ENCODE peak calls at places on chromosomes 11 and 22, in four cellular contexts. Q, F, J and N are unnamed samples.

GRCh38 chr11:15145635-15146034 is 30.9 kb downstream of the INSC start:
- DNase-seq in J (no peak), F (no peak), Q (no peak), N (no peak)

GRCh38 chr11:69593851-69594250 is 47.1 kb upstream of the CCND1 start:
- DNase-seq in J (no peak), F (no peak), Q (no peak), N (no peak)

GRCh38 chr11:116962108-116962507 is 124.7 kb upstream of the APOA1 start:
- DNase-seq in J (no peak), Q (no peak), F (no peak), N (no peak)

GRCh38 chr11:113880966-113881365 is 5.6 kb upstream of the USP28 start:
- DNase-seq in Q (no peak), J (no peak), F (no peak), N (no peak)

GRCh38 chr11:68321293-68322030 is 9.1 kb downstream of the LRP5 start:
- DNase-seq in Q (no peak), J (peak), F (no peak), N (no peak)

GRCh38 chr22:40215266-40215665 is 37.5 kb downstream of the TNRC6B start:
- DNase-seq in J (peak), Q (no peak), F (no peak), N (no peak)

GRCh38 chr11:47258317-47258902 is 614 bp downstream of the NR1H3 start:
- DNase-seq in Q (no peak), F (no peak), J (no peak), N (no peak)

GRCh38 chr11:117629891-117630538 is 167.0 kb downstream of the DSCAML1 start:
- DNase-seq in Q (no peak), F (no peak), J (no peak), N (no peak)

GRCh38 chr11:44382648-44383240 is 72.8 kb upstream of the ALX4 start:
- DNase-seq in F (no peak), J (no peak), Q (no peak), N (no peak)

GRCh38 chr11:66050581-66051231 is 1.5 kb upstream of the SF3B2 start:
- DNase-seq in J (no peak), Q (no peak), F (no peak), N (no peak)

GRCh38 chr22:27435839-27436581 is 365.5 kb downstream of the MN1 start:
- DNase-seq in J (peak), F (peak), Q (no peak), N (no peak)

GRCh38 chr11:115168229-115168671 is 336.0 kb downstream of the CADM1 start:
- DNase-seq in Q (no peak), J (peak), F (no peak), N (no peak)

DNA sequence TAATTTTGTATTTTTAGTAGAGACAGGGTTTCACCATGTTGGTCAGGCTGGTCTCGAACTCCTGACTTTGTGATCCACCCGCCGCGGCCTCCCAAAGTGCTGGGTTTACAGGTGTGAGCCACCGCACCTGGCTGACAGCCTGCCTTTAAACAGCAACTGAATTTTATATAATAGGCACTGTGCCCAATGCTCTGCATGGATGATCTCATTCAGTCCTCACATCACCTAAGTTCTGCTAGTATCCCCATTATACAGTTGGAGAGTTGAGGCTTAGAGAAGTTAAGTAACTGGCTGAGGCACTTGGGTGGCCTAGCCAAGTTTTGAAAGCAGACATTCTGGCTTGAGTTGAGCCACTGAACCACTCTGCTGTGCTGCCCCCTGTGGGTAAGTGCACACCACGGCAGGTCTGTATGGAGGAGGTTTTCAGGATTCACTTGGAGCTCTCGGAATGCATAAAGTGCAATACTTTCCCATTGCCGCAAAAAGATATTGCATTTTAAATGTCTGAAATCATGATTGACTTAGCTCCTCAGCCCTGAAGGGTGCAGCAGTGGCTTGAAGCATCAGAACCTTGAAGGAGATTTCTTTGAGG is 112.4 kb downstream of the LDLRAD3 start:
- DNase-seq in J (peak), Q (no peak), F (peak), N (no peak)
- TF ChIP-seq CTCF in J (peak), Q (no peak), F (peak), N (no peak)

DNA sequence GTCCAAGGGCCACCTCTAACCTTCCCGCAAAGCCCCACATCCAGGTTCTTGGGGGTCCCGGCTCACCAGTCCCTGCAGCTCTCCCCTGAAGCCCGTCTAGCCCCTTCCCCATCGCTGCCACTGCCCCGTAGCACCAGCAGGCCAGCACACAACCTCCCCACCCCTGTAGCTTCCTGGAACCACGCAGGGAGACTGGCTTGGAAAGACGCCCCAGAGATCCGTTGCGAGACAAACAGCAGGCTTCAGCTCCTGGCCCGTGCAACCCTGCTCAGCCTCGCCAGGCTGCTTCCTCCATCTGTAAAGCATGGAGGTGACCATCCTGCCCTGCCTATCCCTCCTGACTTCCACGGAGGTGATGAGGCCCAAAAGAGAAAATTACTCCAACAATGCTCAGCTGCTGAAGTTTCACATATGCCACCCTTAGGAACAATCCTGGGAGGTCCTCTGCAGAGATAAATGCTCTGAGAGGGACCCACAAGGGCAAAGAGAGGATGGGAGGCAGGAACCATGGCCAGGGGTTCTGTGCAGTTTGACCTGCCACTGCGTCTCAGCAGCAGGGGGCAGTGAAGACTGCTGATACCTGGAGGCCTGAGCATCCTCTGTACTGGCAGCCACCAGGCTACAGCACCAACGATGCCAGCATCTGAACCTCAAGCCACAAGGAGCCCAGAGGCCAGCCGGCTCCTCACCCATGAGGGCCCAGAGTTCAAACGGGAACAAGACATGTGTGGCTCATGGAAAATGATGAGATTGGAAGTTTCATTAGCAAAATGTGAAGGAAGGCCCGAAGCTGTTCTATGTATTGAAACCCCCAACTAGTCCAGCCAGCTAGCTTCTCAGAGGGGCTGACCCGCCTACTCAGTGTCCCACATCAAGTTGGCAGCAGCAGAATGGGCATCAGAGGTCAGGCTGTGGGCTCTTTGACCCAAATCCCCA is 16.1 kb downstream of the DGCR2 start:
- DNase-seq in Q (peak), F (peak), J (no peak), N (no peak)
- TF ChIP-seq CTCF in Q (peak), F (no peak), J (peak), N (no peak)

DNA sequence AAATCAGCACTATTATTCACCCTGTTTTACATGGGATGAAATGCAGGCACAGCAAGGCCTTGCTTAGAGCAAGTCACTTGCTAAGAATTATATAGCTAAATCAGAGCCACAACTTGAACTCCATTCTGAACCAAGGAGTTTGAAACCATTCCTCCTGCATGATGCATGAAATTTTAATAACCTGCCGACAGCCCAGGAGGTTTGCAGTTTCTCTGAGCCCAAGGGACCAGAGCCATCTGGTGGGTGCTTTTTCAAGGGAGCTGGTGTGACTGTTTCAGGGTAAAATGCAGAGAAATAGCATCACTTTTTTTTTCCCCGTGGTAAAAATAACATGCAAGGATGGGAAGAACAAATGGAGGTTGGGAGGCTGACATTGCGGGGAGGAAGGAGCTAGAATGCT is 22.9 kb downstream of the NAV2 start:
- DNase-seq in F (no peak), J (no peak), Q (no peak), N (no peak)
- TF ChIP-seq CTCF in F (no peak), J (no peak), Q (no peak), N (no peak)

GRCh38 chr11:110752890-110753289 is 40.7 kb upstream of the ARHGAP20 start:
- DNase-seq in J (no peak), Q (no peak), F (no peak), N (no peak)
- TF ChIP-seq CTCF in J (no peak), Q (no peak), F (no peak), N (no peak)

GRCh38 chr22:24871611-24872205 is 65.7 kb downstream of the SGSM1 start:
- DNase-seq in Q (no peak), J (no peak), F (no peak), N (no peak)
- TF ChIP-seq CTCF in Q (no peak), J (no peak), F (no peak), N (no peak)

GRCh38 chr11:34653851-34654490 is 33.1 kb downstream of the EHF start:
- DNase-seq in Q (no peak), J (peak), F (no peak), N (no peak)
- TF ChIP-seq CTCF in Q (no peak), J (peak), F (no peak), N (no peak)

GRCh38 chr22:31818481-31819392 is 64.9 kb downstream of the DEPDC5 start:
- DNase-seq in F (no peak), Q (no peak), J (peak), N (no peak)
- TF ChIP-seq CTCF in F (no peak), Q (no peak), J (no peak), N (no peak)

DNA sequence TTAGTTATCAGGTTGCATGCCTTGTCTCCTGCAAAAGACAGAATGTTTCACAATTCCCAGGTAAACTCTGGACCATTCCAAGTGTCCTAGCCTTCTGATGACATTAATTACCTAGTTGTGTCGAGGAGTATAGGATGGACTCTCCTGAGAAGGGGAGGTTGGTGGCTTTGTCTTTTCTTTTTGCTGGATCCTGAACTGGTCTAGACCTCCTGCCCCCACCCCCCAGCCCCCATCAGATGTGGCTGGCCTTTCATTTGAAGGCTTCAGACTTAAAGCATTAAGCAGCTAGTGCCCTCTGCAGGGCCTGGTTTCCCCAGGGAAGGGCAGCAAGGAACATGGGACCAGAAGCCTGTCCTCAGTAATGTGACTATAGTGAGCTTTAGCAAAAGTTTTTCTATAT is 9.7 kb downstream of the MCAM start:
- DNase-seq in F (no peak), Q (no peak), J (no peak), N (no peak)
- TF ChIP-seq CTCF in F (no peak), Q (no peak), J (no peak), N (no peak)

DNA sequence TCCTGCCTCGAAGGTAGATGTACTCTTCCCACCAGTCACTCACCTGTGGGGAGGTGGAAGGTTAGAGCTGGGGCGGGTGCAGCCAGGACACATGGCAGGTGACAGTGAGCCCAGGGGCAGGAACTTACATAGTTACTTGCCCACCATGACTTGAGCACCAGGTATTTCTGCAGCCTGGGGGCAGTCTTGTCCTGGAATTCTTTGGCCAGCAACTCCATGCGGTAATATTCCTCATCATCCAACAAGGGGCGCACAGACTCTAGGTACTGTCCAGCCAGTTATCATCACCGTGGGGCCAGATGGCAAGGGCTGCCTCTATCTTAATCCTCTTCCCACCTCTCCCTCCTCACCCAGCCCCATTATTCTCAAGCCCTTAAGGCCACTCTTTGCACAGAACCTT is 2.2 kb downstream of the CPT1B start:
- DNase-seq in Q (no peak), F (peak), J (peak), N (no peak)
- TF ChIP-seq CTCF in Q (no peak), F (no peak), J (peak), N (no peak)